ENCODE peak calls at places on chromosomes 12 and 14, in six cellular contexts. B is psoas muscle, Z is fibroblast of lung, Q is transverse colon, H is MM.1S, L is HCT116. J is an unnamed sample. For H3K9me3, the result is how much of the 10 kb centered on the place peaks cover.

GRCh38 chr12:63843613-63844390 is 698 bp upstream of the SRGAP1 start:
- DNase-seq in L (peak), B (peak), Q (peak), Z (peak), H (peak), J (peak)

GRCh38 chr12:98409543-98409942 is 105.8 kb upstream of the TMPO start:
- DNase-seq in Q (no peak), Z (no peak), B (no peak), L (no peak), H (no peak), J (no peak)

GRCh38 chr14:25010471-25010870 is 39.5 kb downstream of the STXBP6 start:
- DNase-seq in Q (no peak), L (no peak), B (no peak), Z (no peak), H (no peak), J (no peak)

GRCh38 chr12:71947645-71948105 is 9.0 kb downstream of the TPH2 start:
- DNase-seq in H (no peak), L (no peak), Q (no peak), B (no peak), Z (peak), J (no peak)

GRCh38 chr14:85471744-85472143 is 58.2 kb upstream of the FLRT2 start:
- DNase-seq in B (no peak), H (no peak), L (no peak), Q (no peak), Z (peak), J (no peak)

GRCh38 chr12:28235017-28235416 is 44.8 kb downstream of the CCDC91 start:
- DNase-seq in H (no peak), B (no peak), L (no peak), Q (no peak), Z (no peak), J (no peak)

GRCh38 chr12:84756961-84757360 is 155.6 kb downstream of the SLC6A15 start:
- DNase-seq in Q (no peak), L (no peak), B (no peak), H (no peak), Z (peak), J (no peak)

GRCh38 chr12:124754949-124755800 is 108.5 kb downstream of the SCARB1 start:
- DNase-seq in Q (peak), B (peak), H (peak), Z (peak), L (no peak), J (peak)

GRCh38 chr12:50185975-50186663 is 18.9 kb upstream of the CERS5 start:
- DNase-seq in B (no peak), L (no peak), Z (no peak), H (no peak), Q (no peak), J (no peak)

GRCh38 chr12:11958216-11959091 is 112.3 kb upstream of the BCL2L14 start:
- DNase-seq in B (no peak), Z (peak), H (no peak), Q (no peak), L (no peak), J (no peak)

GRCh38 chr12:67968725-67969124 is 20.5 kb upstream of the IFNG-AS1 start:
- DNase-seq in Z (no peak), Q (no peak), B (no peak), H (no peak), L (no peak), J (no peak)

GRCh38 chr12:131088701-131089525 is 135.2 kb downstream of the ADGRD1 start:
- DNase-seq in B (peak), H (no peak), L (no peak), Q (no peak), Z (no peak), J (peak)

GRCh38 chr12:34206061-34206785 is 183.9 kb downstream of the ALG10 start:
- DNase-seq in Q (no peak), B (no peak), Z (no peak), H (no peak), L (no peak), J (no peak)
- H3K9me3 ChIP-seq in Q (under half), B (under half), Z (under half), H (under half), L (under half), J (under half)

GRCh38 chr12:132323171-132324010 is 6.0 kb downstream of the GALNT9 start:
- DNase-seq in Z (no peak), Q (no peak), H (no peak), B (no peak), L (no peak), J (no peak)
- H3K9me3 ChIP-seq in Z (under half), Q (under half), H (under half), B (under half), L (under half), J (under half)

GRCh38 chr12:133180669-133181068 is 626 bp upstream of the ZNF268 start:
- DNase-seq in H (no peak), Z (no peak), Q (no peak), L (no peak), B (no peak), J (no peak)
- H3K9me3 ChIP-seq in H (under half), Z (under half), Q (half or more), L (under half), B (half or more), J (under half)

DNA sequence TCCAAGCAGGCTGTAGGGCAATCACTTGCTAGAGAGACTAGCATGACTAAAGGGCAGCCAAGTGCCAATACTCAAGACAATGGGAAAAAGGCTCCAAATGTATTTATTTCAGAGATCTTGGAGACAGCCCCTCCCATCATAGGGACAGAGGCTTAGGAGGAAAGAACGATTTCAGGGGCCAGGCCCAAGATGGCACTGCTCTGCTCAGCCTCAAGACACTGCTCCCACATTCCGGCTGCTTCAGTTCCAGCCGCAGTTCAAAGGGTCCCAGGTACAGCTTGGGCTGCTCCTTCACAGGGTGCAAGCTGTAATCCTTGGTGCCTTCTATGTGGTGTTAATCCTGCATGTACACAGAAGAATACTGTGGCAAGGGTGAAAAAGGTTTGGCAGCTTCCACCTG is 19.4 kb upstream of the OR4K5 start:
- DNase-seq in H (no peak), Z (no peak), Q (no peak), B (no peak), L (no peak), J (no peak)
- H3K9me3 ChIP-seq in H (under half), Z (under half), Q (under half), B (under half), L (under half), J (under half)

DNA sequence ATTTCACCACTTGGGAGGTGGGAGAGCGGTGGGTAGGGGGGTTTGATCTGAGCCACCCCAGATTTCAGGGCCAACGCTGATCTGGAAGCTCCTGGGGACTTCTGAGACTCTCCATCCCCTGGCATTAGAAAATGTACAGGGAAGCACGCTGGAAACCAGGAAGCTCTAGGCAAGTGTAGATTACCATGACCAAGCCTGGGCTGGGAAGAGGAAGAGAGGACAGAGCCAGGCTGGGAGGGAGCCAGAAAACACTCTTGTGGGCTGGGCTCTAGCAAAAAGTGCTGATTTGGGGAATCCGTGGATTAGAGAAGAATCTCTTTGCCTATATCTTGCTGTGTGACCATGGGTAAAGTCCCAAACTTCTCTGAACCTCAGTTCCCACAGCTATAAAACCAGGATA is 236.7 kb downstream of the BCL11B start:
- DNase-seq in B (peak), H (no peak), Z (peak), L (no peak), Q (peak), J (peak)
- H3K9me3 ChIP-seq in B (under half), H (under half), Z (under half), L (under half), Q (under half), J (under half)

GRCh38 chr12:34368079-34368478 is 345.8 kb downstream of the ALG10 start:
- DNase-seq in B (no peak), L (no peak), Z (no peak), Q (no peak), H (no peak), J (no peak)
- H3K9me3 ChIP-seq in B (under half), L (under half), Z (under half), Q (under half), H (under half), J (under half)

DNA sequence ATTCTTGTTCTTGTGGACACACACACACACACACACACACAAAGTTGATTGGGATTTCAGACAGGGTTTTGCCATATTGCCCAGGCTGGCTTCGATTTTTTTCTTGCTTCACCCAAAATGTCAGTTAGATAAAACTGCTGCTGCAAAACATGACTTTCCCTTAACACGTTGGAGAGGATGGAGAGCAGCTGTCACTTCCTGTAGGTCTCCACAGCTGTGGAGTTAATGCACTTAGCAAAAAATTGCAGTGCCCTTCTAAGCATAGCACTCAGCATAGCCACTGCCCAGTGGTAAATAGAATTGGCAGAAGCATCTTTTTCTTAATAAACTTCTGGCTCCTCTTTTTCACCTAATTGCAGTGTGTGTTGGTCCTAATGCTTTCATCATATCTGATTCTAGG is 54.5 kb downstream of the PDZRN4 start:
- DNase-seq in L (no peak), Q (no peak), H (peak), B (no peak), Z (no peak), J (no peak)
- H3K9me3 ChIP-seq in L (under half), Q (under half), H (under half), B (under half), Z (under half), J (under half)

DNA sequence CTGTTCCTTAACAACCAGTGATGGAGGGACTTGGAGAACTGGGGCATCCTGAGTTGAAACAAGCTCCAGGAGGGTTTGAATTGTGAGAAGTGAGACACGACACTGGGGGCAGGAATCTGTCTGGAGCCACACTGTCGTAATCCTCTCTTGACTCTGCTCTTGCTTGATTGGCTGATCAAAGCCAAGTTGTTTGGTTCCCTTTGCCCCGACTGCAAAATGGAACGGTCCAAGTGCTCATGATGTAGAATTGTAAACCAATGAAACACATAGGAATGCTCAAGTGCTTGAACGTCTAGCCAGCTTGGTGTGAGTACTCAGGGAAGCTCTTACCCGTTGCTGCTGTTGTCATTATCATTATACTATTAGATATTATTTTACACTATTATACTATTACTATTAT is 98.1 kb downstream of the TMEM132C start:
- DNase-seq in Q (no peak), H (no peak), B (no peak), Z (no peak), L (no peak), J (no peak)
- H3K9me3 ChIP-seq in Q (under half), H (under half), B (under half), Z (under half), L (under half), J (under half)

GRCh38 chr14:34711169-34711568 is 3.2 kb downstream of the CFL2 start:
- DNase-seq in B (no peak), H (peak), Z (peak), L (no peak), Q (peak), J (peak)
- H3K9me3 ChIP-seq in B (under half), H (under half), Z (under half), L (under half), Q (under half), J (under half)

J was measured in tibial nerve.